ENCODE peak calls at places on chromosomes 13 and 19, in ten cellular contexts. F is stomach, M is GM12878, E is upper lobe of left lung, Y is transverse colon, K is SK-N-SH, H is sigmoid colon, G is esophagus muscularis mucosa, Z is HepG2, J is K562. C is an unnamed sample. For H3K4me1, the result is how much of the 10 kb centered on the place peaks cover.

GRCh38 chr13:30255696-30256095 is 51.7 kb downstream of the KATNAL1 start:
- DNase-seq in E (no peak), M (no peak), H (no peak), G (no peak), J (no peak), K (no peak), F (no peak), Y (no peak), Z (no peak), C (no peak)

GRCh38 chr13:45206340-45206739 is 5.5 kb upstream of the KCTD4 start:
- DNase-seq in M (peak), G (no peak), Z (no peak), Y (no peak), H (no peak), J (no peak), F (no peak), E (no peak), K (no peak), C (no peak)

GRCh38 chr13:55345197-55345596 is 1795.5 kb upstream of the PRR20A start:
- DNase-seq in E (no peak), J (no peak), M (no peak), Y (no peak), K (no peak), G (no peak), F (no peak), Z (no peak), H (no peak), C (no peak)

GRCh38 chr13:97433727-97434416 is at the start of gene RAP2A:
- DNase-seq in K (peak), Y (peak), Z (peak), F (peak), E (peak), G (peak), H (peak), J (peak), M (peak), C (peak)

GRCh38 chr19:49216076-49216475 is 58.5 kb downstream of the TRPM4 start:
- DNase-seq in F (no peak), J (peak), Y (no peak), M (no peak), K (no peak), Z (no peak), H (no peak), G (no peak), E (no peak), C (no peak)

GRCh38 chr13:46668302-46668720 is 115.3 kb downstream of the LRCH1 start:
- DNase-seq in Y (no peak), G (no peak), K (no peak), H (peak), Z (no peak), E (no peak), J (no peak), F (no peak), M (no peak), C (no peak)

GRCh38 chr19:13164370-13165090 is 14.3 kb downstream of the IER2 start:
- DNase-seq in Z (peak), H (peak), K (peak), Y (peak), F (peak), M (no peak), E (peak), G (no peak), J (peak), C (no peak)

GRCh38 chr13:30647824-30648521 is 30.3 kb downstream of the USPL1 start:
- DNase-seq in H (no peak), G (no peak), Z (no peak), M (no peak), F (no peak), K (no peak), J (no peak), Y (no peak), E (no peak), C (no peak)

GRCh38 chr13:63024458-63024857 is 1608.8 kb upstream of the PCDH20 start:
- DNase-seq in K (peak), E (no peak), G (no peak), H (no peak), Z (no peak), F (no peak), J (no peak), Y (no peak), M (no peak), C (no peak)

GRCh38 chr13:36806102-36806501 is 12.9 kb upstream of the RFXAP start:
- DNase-seq in F (no peak), G (no peak), K (no peak), Y (no peak), Z (no peak), E (no peak), J (no peak), M (no peak), H (no peak), C (no peak)

GRCh38 chr19:43337737-43338136 is 15.7 kb upstream of the CD177 start:
- DNase-seq in G (no peak), J (no peak), K (no peak), M (no peak), H (no peak), F (no peak), Y (peak), E (peak), Z (no peak), C (no peak)

GRCh38 chr13:26471807-26472206 is 85.7 kb upstream of the WASF3 start:
- DNase-seq in J (no peak), Y (no peak), Z (no peak), H (no peak), M (no peak), E (no peak), K (no peak), G (peak), F (no peak), C (no peak)

GRCh38 chr13:26474286-26474685 is 83.2 kb upstream of the WASF3 start:
- DNase-seq in Y (no peak), F (no peak), H (no peak), Z (no peak), E (no peak), M (no peak), J (no peak), G (peak), K (no peak), C (no peak)

GRCh38 chr13:26475176-26476110 is 82.0 kb upstream of the WASF3 start:
- DNase-seq in F (no peak), G (peak), H (no peak), E (no peak), J (no peak), K (no peak), Y (no peak), Z (no peak), M (no peak), C (no peak)

GRCh38 chr13:26476111-26476743 is 81.3 kb upstream of the WASF3 start:
- DNase-seq in J (no peak), K (no peak), Y (no peak), H (no peak), F (no peak), Z (peak), E (peak), G (no peak), M (no peak), C (no peak)

GRCh38 chr13:26473571-26474230 is 83.8 kb upstream of the WASF3 start:
- DNase-seq in Z (no peak), K (no peak), H (no peak), M (no peak), J (no peak), E (peak), Y (no peak), F (no peak), G (peak), C (no peak)
- TF ChIP-seq EP300 in Z (no peak), K (no peak), H (no peak), M (no peak), J (no peak), E (no peak), Y (no peak), F (no peak), G (no peak), C (no peak)

GRCh38 chr19:42249769-42250168 is 5.2 kb downstream of the ERF start:
- DNase-seq in F (no peak), E (no peak), K (no peak), Z (no peak), J (no peak), M (no peak), Y (no peak), G (no peak), H (no peak), C (no peak)

GRCh38 chr19:42251572-42251990 is 3.3 kb downstream of the ERF start:
- DNase-seq in K (no peak), M (no peak), F (no peak), H (peak), E (no peak), J (no peak), G (no peak), Z (no peak), Y (no peak), C (no peak)

GRCh38 chr19:42249149-42249750 is 5.7 kb downstream of the ERF start:
- DNase-seq in H (no peak), Z (no peak), M (no peak), J (no peak), F (no peak), G (no peak), K (no peak), E (peak), Y (no peak), C (no peak)

GRCh38 chr19:42250249-42250665 is 4.7 kb downstream of the ERF start:
- DNase-seq in E (peak), M (no peak), F (no peak), H (peak), J (no peak), Y (no peak), K (no peak), Z (no peak), G (no peak), C (no peak)

DNA sequence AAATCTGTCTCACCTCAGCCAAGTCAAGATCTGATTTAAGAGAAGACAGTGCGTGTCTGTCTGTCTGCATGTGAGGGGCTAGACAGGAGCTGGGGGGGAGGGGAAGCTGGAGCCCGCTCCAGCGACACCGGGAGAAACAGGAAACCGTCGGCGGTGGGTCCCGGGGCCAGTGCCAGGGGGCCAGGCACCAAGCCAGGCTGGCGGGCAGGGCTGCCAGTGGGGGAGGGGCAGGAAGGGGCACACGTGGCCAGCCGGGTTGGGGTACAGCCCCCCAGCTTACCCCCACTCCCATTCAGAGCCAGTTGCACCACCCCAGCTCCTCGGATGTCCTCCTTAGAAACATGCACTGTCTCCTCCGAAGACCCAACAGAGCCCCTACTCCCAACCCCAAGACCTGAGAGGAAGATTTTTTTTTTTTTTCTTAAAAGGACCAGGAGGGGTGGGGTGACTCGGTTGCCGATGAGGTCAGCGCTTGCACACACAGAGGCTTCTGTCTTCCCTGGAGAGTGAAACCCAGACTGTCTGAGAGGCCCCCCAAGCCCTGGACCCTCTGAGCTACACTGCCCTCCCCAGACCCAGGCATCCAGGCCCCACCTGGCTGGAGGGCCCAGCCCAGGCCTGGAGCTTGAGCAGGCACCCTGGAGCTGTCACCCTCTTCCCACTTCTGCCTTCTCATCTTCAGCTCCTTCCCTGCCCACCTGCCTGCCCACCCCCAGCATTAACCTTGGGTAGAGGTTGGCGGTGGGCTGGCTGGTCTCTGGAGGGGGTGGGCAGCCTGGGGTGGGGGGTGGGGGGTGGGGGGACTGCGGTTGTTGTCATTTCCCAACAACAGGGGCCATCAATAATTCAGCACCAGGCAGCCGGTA is 4.0 kb downstream of the ERF start:
- DNase-seq in K (peak), Y (no peak), F (no peak), E (peak), H (peak), Z (no peak), M (no peak), J (no peak), G (no peak), C (peak)
- H3K4me1 ChIP-seq in K (under half), Y (under half), F (half or more), E (half or more), H (half or more), Z (half or more), M (under half), J (half or more), G (half or more), C (half or more)

DNA sequence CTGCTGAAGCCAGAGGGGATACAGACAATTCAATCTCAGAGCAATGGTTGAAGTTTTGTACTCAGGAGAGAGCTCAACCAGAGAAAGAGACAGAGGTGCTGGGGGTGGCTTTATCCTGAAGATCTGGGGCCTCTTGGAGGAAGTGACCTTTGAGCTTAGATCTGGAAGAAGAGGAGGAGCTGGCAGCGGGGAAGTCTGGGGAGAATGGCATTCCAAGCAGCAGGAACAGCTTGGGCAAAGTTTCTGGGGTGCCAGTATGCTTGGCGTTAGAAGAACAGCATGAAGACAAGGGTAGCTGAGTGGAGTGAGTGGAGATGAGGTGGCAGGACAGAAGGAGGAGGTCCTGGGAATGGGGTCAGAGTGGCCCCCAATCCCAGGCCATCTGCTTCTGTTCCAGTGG is 11.3 kb downstream of the MAST3 start:
- DNase-seq in H (no peak), K (no peak), J (no peak), E (no peak), M (no peak), F (no peak), Z (no peak), Y (peak), G (no peak), C (no peak)
- TF ChIP-seq POLR2AphosphoS5 in H (no peak), K (no peak), J (no peak), E (no peak), M (no peak), F (no peak), Z (no peak), Y (no peak), G (no peak), C (no peak)

GRCh38 chr19:1171755-1172352 is 2.2 kb downstream of the SBNO2 start:
- DNase-seq in Y (no peak), E (peak), G (no peak), M (no peak), K (no peak), F (peak), J (no peak), H (peak), Z (no peak), C (peak)
- TF ChIP-seq EP300 in Y (no peak), E (no peak), G (no peak), M (no peak), K (no peak), F (no peak), J (no peak), H (no peak), Z (no peak), C (no peak)

DNA sequence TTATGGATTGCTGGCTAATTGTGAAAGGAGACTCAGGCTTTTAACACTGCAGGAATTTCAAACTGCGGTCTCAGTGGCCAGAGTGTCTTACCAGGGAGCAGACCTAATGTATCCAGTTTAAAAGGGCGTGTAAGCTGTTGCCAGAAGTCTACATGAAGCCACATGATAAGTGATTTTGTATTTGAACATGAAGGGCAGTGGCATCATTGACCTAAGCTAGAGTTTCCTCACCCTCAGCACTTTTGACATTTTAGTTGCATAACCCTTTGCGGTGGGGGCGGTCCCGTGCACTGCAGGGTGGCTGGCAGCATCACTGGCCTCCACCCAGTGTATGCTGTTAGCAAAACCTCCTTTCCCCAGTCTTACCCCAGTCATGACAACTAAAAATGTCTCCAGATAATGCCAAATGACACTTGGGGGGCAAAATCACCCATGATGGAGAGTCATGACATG is 23.7 kb upstream of the GPR18 start:
- DNase-seq in H (peak), M (no peak), Z (no peak), Y (peak), K (no peak), G (no peak), E (peak), J (no peak), F (peak), C (peak)
- H3K4me1 ChIP-seq in H (under half), M (half or more), Z (under half), Y (under half), K (under half), G (under half), E (under half), J (under half), F (half or more), C (half or more)

DNA sequence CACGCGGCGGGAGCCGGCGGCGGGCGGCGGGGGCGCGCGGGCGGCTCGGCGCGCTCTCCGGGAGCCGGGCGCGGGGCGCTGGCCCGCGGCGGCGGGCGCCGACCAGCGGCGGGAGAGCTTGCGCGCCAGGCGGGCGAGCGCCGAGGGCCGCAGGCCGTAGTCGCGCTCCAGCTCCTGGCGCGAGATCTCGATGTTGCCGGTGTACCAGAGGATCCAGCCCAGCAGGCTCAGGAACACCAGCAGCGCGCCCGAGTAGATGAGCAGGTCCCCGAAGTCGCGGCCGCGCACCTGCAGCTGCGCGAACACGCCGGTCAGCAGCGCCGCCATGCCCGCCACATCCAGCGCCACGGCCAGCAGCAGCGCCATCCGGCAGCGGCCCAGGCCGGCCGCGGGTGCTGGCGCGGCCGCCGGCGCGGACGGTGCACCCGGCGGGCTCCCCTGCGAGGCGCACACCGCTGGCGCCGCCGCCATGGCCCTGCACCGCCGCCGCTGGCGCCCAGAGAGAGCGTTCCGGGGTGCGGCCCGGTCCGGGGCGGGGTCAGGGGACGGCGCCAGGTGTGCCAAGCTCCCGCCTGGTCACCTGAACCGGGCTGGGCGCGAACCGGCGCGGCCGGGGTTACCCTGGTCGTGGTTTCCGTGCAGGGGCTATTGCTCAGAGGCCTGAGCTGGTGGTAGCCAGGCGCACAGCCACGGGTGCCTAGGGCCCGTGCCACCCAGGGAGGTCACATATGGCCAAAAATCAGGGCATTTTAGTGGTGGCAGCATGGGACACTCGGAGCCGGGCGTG is at the start of gene TMEM238:
- DNase-seq in H (peak), G (no peak), Y (peak), Z (no peak), E (peak), K (peak), M (no peak), J (peak), F (peak), C (no peak)
- TF ChIP-seq POLR2AphosphoS5 in H (peak), G (peak), Y (peak), Z (no peak), E (peak), K (no peak), M (no peak), J (no peak), F (peak), C (no peak)

DNA sequence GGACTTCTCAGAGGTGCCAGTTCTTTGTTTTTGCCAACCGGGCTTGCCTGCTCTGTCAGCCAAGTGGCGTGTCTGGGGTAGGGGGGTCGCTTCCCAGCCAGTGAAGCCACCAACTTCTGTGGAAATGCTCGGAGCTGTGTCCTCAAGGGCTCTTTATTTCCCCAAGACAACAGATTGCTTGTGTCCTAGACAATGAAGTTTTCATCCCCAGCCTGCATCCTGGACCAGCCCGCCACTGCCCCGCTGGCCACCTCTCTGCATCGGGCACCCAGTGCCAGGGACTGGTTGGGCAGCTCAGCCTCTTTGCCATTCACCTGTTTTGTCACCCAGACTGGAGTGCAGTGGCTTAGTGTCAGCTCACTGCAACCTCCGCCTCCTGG is 3.7 kb downstream of the RAB11B start:
- DNase-seq in F (no peak), Y (no peak), G (no peak), J (no peak), M (no peak), E (peak), Z (no peak), K (no peak), H (no peak), C (no peak)
- TF ChIP-seq EP300 in F (no peak), Y (no peak), G (no peak), J (no peak), M (no peak), E (no peak), Z (no peak), K (no peak), H (no peak), C (no peak)

DNA sequence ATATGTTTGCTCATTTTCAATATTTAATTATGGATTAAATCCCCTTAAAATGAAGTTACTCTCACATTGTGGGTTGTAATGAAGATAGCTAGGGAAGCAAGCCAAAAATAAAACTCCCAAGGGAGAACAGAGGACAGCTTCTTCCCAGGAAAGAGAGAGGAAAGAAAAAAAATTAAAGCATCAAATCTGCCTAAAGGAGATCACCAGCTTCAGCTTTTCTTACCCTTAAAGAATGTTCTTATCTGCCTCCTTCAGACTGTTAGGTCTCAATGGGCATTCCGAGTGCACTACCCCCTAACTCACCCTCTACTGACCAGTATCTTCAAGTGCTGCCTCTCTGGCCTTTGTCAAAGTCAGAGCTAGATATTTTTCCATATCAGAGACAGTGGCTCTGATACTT is 55.2 kb downstream of the XPO4 start:
- DNase-seq in F (no peak), E (no peak), Z (no peak), M (no peak), J (peak), K (no peak), H (no peak), Y (no peak), G (no peak), C (no peak)
- H3K4me1 ChIP-seq in F (under half), E (under half), Z (under half), M (under half), J (under half), K (under half), H (under half), Y (under half), G (half or more), C (under half)

C was measured in suprapubic skin.